ENCODE peak calls at places on chromosomes 7 and 10, in ten cellular contexts. One of them, this sample, is unnamed.

GRCh38 chr10:72261323-72262018 is 12.3 kb upstream of the DDIT4 start:
- DNase-seq in T-helper 9 cell: no peak
- DNase-seq in iPS DF 6.9: no peak
- DNase-seq in NCI-H1105: no peak
- DNase-seq in neuronal stem cell: no peak
- DNase-seq in SJSA1: no peak
- DNase-seq in HuH-7.5: no peak
- DNase-seq in HEK293T: no peak
- DNase-seq in G401: no peak
- DNase-seq in activated naive CD8-positive, alpha-beta T cell treated with anti-CD3 and anti-CD28 coated beads for 36 hours: peak; percentile 76
- DNase-seq in this sample: no peak

GRCh38 chr7:7798510-7798909 is 80.1 kb upstream of the RPA3 start:
- DNase-seq in iPS DF 6.9: no peak
- DNase-seq in neuronal stem cell: no peak
- DNase-seq in G401: no peak
- DNase-seq in T-helper 9 cell: no peak
- DNase-seq in SJSA1: no peak
- DNase-seq in HEK293T: no peak
- DNase-seq in NCI-H1105: peak; percentile 17
- DNase-seq in HuH-7.5: no peak
- DNase-seq in activated naive CD8-positive, alpha-beta T cell treated with anti-CD3 and anti-CD28 coated beads for 36 hours: no peak
- DNase-seq in this sample: no peak

GRCh38 chr7:49775065-49775948 is 1.9 kb downstream of the VWC2 start:
- DNase-seq in G401: peak; percentile 80
- DNase-seq in iPS DF 6.9: no peak
- DNase-seq in neuronal stem cell: no peak
- DNase-seq in SJSA1: no peak
- DNase-seq in HEK293T: no peak
- DNase-seq in activated naive CD8-positive, alpha-beta T cell treated with anti-CD3 and anti-CD28 coated beads for 36 hours: peak; percentile 8
- DNase-seq in HuH-7.5: no peak
- DNase-seq in T-helper 9 cell: no peak
- DNase-seq in NCI-H1105: no peak
- DNase-seq in this sample: no peak

GRCh38 chr7:51602321-51602720 is 285.7 kb upstream of the COBL start:
- DNase-seq in NCI-H1105: no peak
- DNase-seq in HuH-7.5: no peak
- DNase-seq in iPS DF 6.9: no peak
- DNase-seq in T-helper 9 cell: no peak
- DNase-seq in activated naive CD8-positive, alpha-beta T cell treated with anti-CD3 and anti-CD28 coated beads for 36 hours: no peak
- DNase-seq in neuronal stem cell: no peak
- DNase-seq in G401: peak; percentile 85
- DNase-seq in SJSA1: no peak
- DNase-seq in HEK293T: no peak
- DNase-seq in this sample: no peak

GRCh38 chr7:318476-319266 is 28.7 kb downstream of the FOXL3 start:
- DNase-seq in G401: peak; percentile 53
- DNase-seq in iPS DF 6.9: no peak
- DNase-seq in T-helper 9 cell: no peak
- DNase-seq in activated naive CD8-positive, alpha-beta T cell treated with anti-CD3 and anti-CD28 coated beads for 36 hours: no peak
- DNase-seq in HEK293T: no peak
- DNase-seq in HuH-7.5: peak; percentile 54
- DNase-seq in NCI-H1105: no peak
- DNase-seq in SJSA1: no peak
- DNase-seq in neuronal stem cell: no peak
- DNase-seq in this sample: no peak

GRCh38 chr7:31997423-31997822 is 72.8 kb downstream of the PDE1C start:
- DNase-seq in HuH-7.5: no peak
- DNase-seq in activated naive CD8-positive, alpha-beta T cell treated with anti-CD3 and anti-CD28 coated beads for 36 hours: no peak
- DNase-seq in NCI-H1105: no peak
- DNase-seq in neuronal stem cell: no peak
- DNase-seq in T-helper 9 cell: no peak
- DNase-seq in SJSA1: no peak
- DNase-seq in iPS DF 6.9: no peak
- DNase-seq in HEK293T: no peak
- DNase-seq in G401: no peak
- DNase-seq in this sample: no peak

GRCh38 chr7:145978769-145979168 is 137.8 kb upstream of the CNTNAP2 start:
- DNase-seq in neuronal stem cell: no peak
- DNase-seq in activated naive CD8-positive, alpha-beta T cell treated with anti-CD3 and anti-CD28 coated beads for 36 hours: no peak
- DNase-seq in HEK293T: no peak
- DNase-seq in SJSA1: no peak
- DNase-seq in HuH-7.5: no peak
- DNase-seq in T-helper 9 cell: no peak
- DNase-seq in NCI-H1105: peak; percentile 73
- DNase-seq in iPS DF 6.9: no peak
- DNase-seq in G401: no peak
- DNase-seq in this sample: peak; percentile 54

GRCh38 chr10:16756561-16757221 is 60.5 kb downstream of the RSU1 start:
- DNase-seq in neuronal stem cell: no peak
- DNase-seq in activated naive CD8-positive, alpha-beta T cell treated with anti-CD3 and anti-CD28 coated beads for 36 hours: no peak
- DNase-seq in iPS DF 6.9: no peak
- DNase-seq in SJSA1: no peak
- DNase-seq in G401: no peak
- DNase-seq in HuH-7.5: no peak
- DNase-seq in NCI-H1105: no peak
- DNase-seq in T-helper 9 cell: no peak
- DNase-seq in HEK293T: no peak
- DNase-seq in this sample: no peak

GRCh38 chr7:132045002-132045401 is 488.6 kb upstream of the PODXL start:
- DNase-seq in iPS DF 6.9: no peak
- DNase-seq in NCI-H1105: no peak
- DNase-seq in HEK293T: no peak
- DNase-seq in T-helper 9 cell: no peak
- DNase-seq in HuH-7.5: no peak
- DNase-seq in activated naive CD8-positive, alpha-beta T cell treated with anti-CD3 and anti-CD28 coated beads for 36 hours: no peak
- DNase-seq in SJSA1: no peak
- DNase-seq in G401: no peak
- DNase-seq in neuronal stem cell: no peak
- DNase-seq in this sample: no peak

GRCh38 chr7:128361463-128362441 is at the start of gene PRRT4:
- DNase-seq in iPS DF 6.9: no peak
- DNase-seq in HuH-7.5: peak; percentile 81
- DNase-seq in T-helper 9 cell: peak; percentile 27
- DNase-seq in activated naive CD8-positive, alpha-beta T cell treated with anti-CD3 and anti-CD28 coated beads for 36 hours: peak; percentile 50
- DNase-seq in neuronal stem cell: no peak
- DNase-seq in G401: peak; percentile 51
- DNase-seq in SJSA1: no peak
- DNase-seq in HEK293T: peak; percentile 72
- DNase-seq in NCI-H1105: peak; percentile 48
- DNase-seq in this sample: no peak